ENCODE peak calls at places on chromosomes 2 and 18, in five cellular contexts. One of them, this sample, is unnamed.

GRCh38 chr2:179340678-179341077 is 76.0 kb upstream of the SESTD1 start:
- DNase-seq in cardiac muscle cell: peak
- DNase-seq in stomach: no peak
- DNase-seq in brain microvascular endothelial cell: peak
- DNase-seq in caudate nucleus: no peak
- DNase-seq in this sample: no peak

GRCh38 chr18:6543330-6543908 is 128.7 kb upstream of the L3MBTL4 start:
- DNase-seq in caudate nucleus: no peak
- DNase-seq in brain microvascular endothelial cell: no peak
- DNase-seq in stomach: no peak
- DNase-seq in cardiac muscle cell: peak
- DNase-seq in this sample: no peak

GRCh38 chr2:64157792-64158191 is 13.6 kb upstream of the PELI1 start:
- DNase-seq in stomach: no peak
- DNase-seq in caudate nucleus: no peak
- DNase-seq in brain microvascular endothelial cell: no peak
- DNase-seq in cardiac muscle cell: peak
- DNase-seq in this sample: no peak

GRCh38 chr2:18651842-18652774 is 62.7 kb upstream of the NT5C1B start:
- DNase-seq in cardiac muscle cell: peak
- DNase-seq in caudate nucleus: no peak
- DNase-seq in brain microvascular endothelial cell: peak
- DNase-seq in stomach: no peak
- DNase-seq in this sample: no peak

GRCh38 chr2:224807153-224807964 is 91.2 kb upstream of the CCDC195 start:
- DNase-seq in stomach: no peak
- DNase-seq in cardiac muscle cell: no peak
- DNase-seq in brain microvascular endothelial cell: no peak
- DNase-seq in caudate nucleus: no peak
- DNase-seq in this sample: peak

GRCh38 chr18:76394780-76395476 is 100.1 kb downstream of the ZNF516 start:
- DNase-seq in stomach: no peak
- DNase-seq in brain microvascular endothelial cell: no peak
- DNase-seq in cardiac muscle cell: peak
- DNase-seq in caudate nucleus: no peak
- DNase-seq in this sample: peak

GRCh38 chr2:109351164-109351756 is 222.3 kb downstream of the SH3RF3 start:
- DNase-seq in caudate nucleus: no peak
- DNase-seq in stomach: peak
- DNase-seq in brain microvascular endothelial cell: no peak
- DNase-seq in cardiac muscle cell: peak
- DNase-seq in this sample: peak

GRCh38 chr18:55047546-55047945 is 88.3 kb upstream of the CCDC68 start:
- DNase-seq in cardiac muscle cell: peak
- DNase-seq in brain microvascular endothelial cell: peak
- DNase-seq in caudate nucleus: no peak
- DNase-seq in stomach: no peak
- DNase-seq in this sample: no peak

GRCh38 chr2:67209107-67209506 is 188.0 kb upstream of the ETAA1 start:
- DNase-seq in caudate nucleus: no peak
- DNase-seq in stomach: no peak
- DNase-seq in brain microvascular endothelial cell: peak
- DNase-seq in cardiac muscle cell: peak
- DNase-seq in this sample: no peak

GRCh38 chr2:9897796-9898195 is 53.7 kb upstream of the GRHL1 start:
- DNase-seq in stomach: no peak
- DNase-seq in cardiac muscle cell: peak
- DNase-seq in caudate nucleus: no peak
- DNase-seq in brain microvascular endothelial cell: no peak
- DNase-seq in this sample: no peak

GRCh38 chr18:48937869-48938750 is 12.7 kb downstream of the SMAD7 start:
- DNase-seq in caudate nucleus: no peak
- DNase-seq in cardiac muscle cell: no peak
- DNase-seq in stomach: no peak
- DNase-seq in brain microvascular endothelial cell: no peak
- DNase-seq in this sample: no peak

GRCh38 chr18:28512357-28512756 is 335.4 kb upstream of the CDH2 start:
- DNase-seq in caudate nucleus: no peak
- DNase-seq in brain microvascular endothelial cell: no peak
- DNase-seq in stomach: no peak
- DNase-seq in cardiac muscle cell: peak
- DNase-seq in this sample: no peak

GRCh38 chr18:48989304-48990284 is 38.8 kb upstream of the SMAD7 start:
- DNase-seq in brain microvascular endothelial cell: no peak
- DNase-seq in caudate nucleus: no peak
- DNase-seq in stomach: no peak
- DNase-seq in cardiac muscle cell: no peak
- DNase-seq in this sample: no peak

GRCh38 chr2:15486770-15487169 is 74.4 kb downstream of the NBAS start:
- DNase-seq in caudate nucleus: no peak
- DNase-seq in stomach: no peak
- DNase-seq in cardiac muscle cell: no peak
- DNase-seq in brain microvascular endothelial cell: no peak
- DNase-seq in this sample: no peak

GRCh38 chr2:127146820-127147502 is 40.0 kb upstream of the BIN1 start:
- DNase-seq in stomach: no peak
- DNase-seq in brain microvascular endothelial cell: no peak
- DNase-seq in caudate nucleus: no peak
- DNase-seq in cardiac muscle cell: no peak
- DNase-seq in this sample: no peak

GRCh38 chr2:156486614-156487013 is 50.4 kb downstream of the GPD2 start:
- DNase-seq in brain microvascular endothelial cell: no peak
- DNase-seq in caudate nucleus: no peak
- DNase-seq in cardiac muscle cell: no peak
- DNase-seq in stomach: no peak
- DNase-seq in this sample: no peak

GRCh38 chr18:5463836-5464235 is 80.0 kb downstream of the EPB41L3 start:
- DNase-seq in brain microvascular endothelial cell: no peak
- DNase-seq in stomach: no peak
- DNase-seq in cardiac muscle cell: no peak
- DNase-seq in caudate nucleus: no peak
- DNase-seq in this sample: no peak

GRCh38 chr2:181658444-181658843 is 1.5 kb upstream of the CERKL start:
- DNase-seq in stomach: no peak
- DNase-seq in caudate nucleus: no peak
- DNase-seq in brain microvascular endothelial cell: no peak
- DNase-seq in cardiac muscle cell: no peak
- DNase-seq in this sample: no peak

GRCh38 chr2:85584857-85585780 is 888 bp downstream of the VAMP5 start:
- DNase-seq in stomach: peak
- DNase-seq in caudate nucleus: no peak
- DNase-seq in cardiac muscle cell: peak
- DNase-seq in brain microvascular endothelial cell: no peak
- DNase-seq in this sample: peak

GRCh38 chr2:166384774-166385173 is 9.0 kb upstream of the SCN9A start:
- DNase-seq in cardiac muscle cell: peak
- DNase-seq in caudate nucleus: no peak
- DNase-seq in brain microvascular endothelial cell: no peak
- DNase-seq in stomach: no peak
- DNase-seq in this sample: no peak

GRCh38 chr18:45232058-45232457 is 383.2 kb upstream of the SLC14A2 start:
- DNase-seq in brain microvascular endothelial cell: no peak
- DNase-seq in cardiac muscle cell: no peak
- DNase-seq in stomach: no peak
- DNase-seq in caudate nucleus: no peak
- DNase-seq in this sample: no peak

GRCh38 chr2:46260305-46260704 is 36.9 kb upstream of the EPAS1 start:
- DNase-seq in stomach: no peak
- DNase-seq in caudate nucleus: no peak
- DNase-seq in brain microvascular endothelial cell: no peak
- DNase-seq in cardiac muscle cell: peak
- DNase-seq in this sample: no peak

GRCh38 chr18:10660485-10660884 is 134.7 kb downstream of the NAPG start:
- DNase-seq in cardiac muscle cell: peak
- DNase-seq in caudate nucleus: no peak
- DNase-seq in stomach: no peak
- DNase-seq in brain microvascular endothelial cell: peak
- DNase-seq in this sample: no peak

GRCh38 chr2:216350214-216350789 is 22.0 kb downstream of the MARCHF4 start:
- DNase-seq in stomach: no peak
- DNase-seq in brain microvascular endothelial cell: peak
- DNase-seq in cardiac muscle cell: no peak
- DNase-seq in caudate nucleus: no peak
- DNase-seq in this sample: no peak

GRCh38 chr2:225994748-225995405 is 595.4 kb downstream of the NYAP2 start:
- DNase-seq in brain microvascular endothelial cell: peak
- DNase-seq in caudate nucleus: no peak
- DNase-seq in cardiac muscle cell: no peak
- DNase-seq in stomach: no peak
- DNase-seq in this sample: no peak

GRCh38 chr2:217182996-217183395 is 323.1 kb upstream of the TNP1 start:
- DNase-seq in cardiac muscle cell: no peak
- DNase-seq in caudate nucleus: no peak
- DNase-seq in brain microvascular endothelial cell: no peak
- DNase-seq in stomach: no peak
- DNase-seq in this sample: no peak

GRCh38 chr18:57397440-57397839 is 37.7 kb upstream of the ONECUT2 start:
- DNase-seq in brain microvascular endothelial cell: peak
- DNase-seq in stomach: no peak
- DNase-seq in caudate nucleus: no peak
- DNase-seq in cardiac muscle cell: no peak
- DNase-seq in this sample: no peak

GRCh38 chr2:65554765-65555561 is 122.6 kb upstream of the SPRED2 start:
- DNase-seq in caudate nucleus: no peak
- DNase-seq in brain microvascular endothelial cell: no peak
- DNase-seq in cardiac muscle cell: no peak
- DNase-seq in stomach: no peak
- DNase-seq in this sample: no peak

GRCh38 chr2:136377423-136378382 is 259.8 kb upstream of the CXCR4 start:
- DNase-seq in caudate nucleus: no peak
- DNase-seq in cardiac muscle cell: no peak
- DNase-seq in stomach: no peak
- DNase-seq in brain microvascular endothelial cell: no peak
- DNase-seq in this sample: no peak

GRCh38 chr2:190379249-190379964 is 28.7 kb upstream of the MFSD6 start:
- DNase-seq in caudate nucleus: no peak
- DNase-seq in brain microvascular endothelial cell: peak
- DNase-seq in stomach: peak
- DNase-seq in cardiac muscle cell: peak
- DNase-seq in this sample: no peak

DNA sequence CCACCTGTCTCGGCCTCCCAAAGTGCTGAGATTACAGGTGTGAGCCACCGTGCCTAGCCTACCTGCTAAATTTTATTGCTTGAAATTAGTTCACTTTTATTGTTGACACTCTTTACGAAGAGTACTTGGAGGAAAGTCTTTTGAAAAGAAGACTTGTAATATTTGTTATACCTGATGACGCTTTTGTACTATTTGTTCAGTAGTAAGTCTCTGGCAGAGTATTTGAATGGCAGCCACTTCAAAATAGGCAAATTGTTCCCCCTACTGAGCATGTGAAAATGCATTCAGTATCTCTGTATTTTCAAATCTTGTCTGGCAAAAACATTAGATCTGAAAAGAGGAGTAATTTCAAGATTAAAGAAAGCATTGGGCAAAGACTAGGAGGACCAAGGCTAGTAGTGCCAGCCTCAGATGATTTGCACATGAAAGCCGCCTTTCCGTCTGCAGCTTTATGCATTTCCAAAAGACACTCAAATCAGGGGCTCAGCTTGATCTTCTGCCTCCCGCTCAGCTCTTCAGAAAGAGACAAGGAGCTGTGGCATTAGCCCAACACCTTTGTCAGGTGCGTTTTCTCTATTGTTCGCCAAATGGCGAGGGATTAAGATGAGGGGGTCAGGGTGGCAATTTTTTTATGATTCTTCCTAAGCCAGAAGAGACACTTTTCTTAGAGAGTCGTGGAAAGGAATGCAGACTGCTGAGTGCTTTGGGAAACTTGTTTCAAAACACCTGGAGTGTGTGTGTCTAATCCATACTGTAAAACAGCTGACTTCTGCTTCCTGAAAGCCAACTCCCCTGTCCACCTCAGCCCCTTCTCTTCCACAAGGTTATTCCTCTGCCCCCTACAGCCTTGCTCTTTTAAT is 18.8 kb upstream of the FOXI3 start:
- DNase-seq in brain microvascular endothelial cell: no peak
- DNase-seq in cardiac muscle cell: no peak
- DNase-seq in caudate nucleus: no peak
- DNase-seq in stomach: no peak
- DNase-seq in this sample: no peak
- H3K27ac ChIP-seq in brain microvascular endothelial cell: no peak
- H3K27ac ChIP-seq in cardiac muscle cell: no peak
- H3K27ac ChIP-seq in caudate nucleus: no peak
- H3K27ac ChIP-seq in stomach: no peak
- H3K27ac ChIP-seq in this sample: no peak

DNA sequence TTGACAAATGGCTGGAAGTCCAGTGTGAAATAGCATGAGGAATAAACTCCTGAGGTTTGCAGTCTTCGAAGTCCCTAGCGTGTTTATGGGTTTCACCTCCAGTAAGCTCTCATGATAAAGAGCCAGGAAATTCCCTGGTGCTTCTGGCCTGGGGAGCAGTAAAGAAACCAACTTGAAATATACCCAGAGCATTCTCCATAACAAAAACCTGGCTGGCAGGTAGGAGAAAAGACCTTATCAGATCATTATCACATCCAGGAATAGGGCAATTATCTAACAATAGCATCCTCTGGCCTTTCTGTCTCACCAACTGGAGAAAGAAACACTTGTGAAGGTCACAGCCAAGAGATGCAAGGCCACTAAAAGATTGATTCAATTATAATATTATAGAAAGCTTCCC is 513.6 kb upstream of the LRRTM4 start:
- DNase-seq in cardiac muscle cell: no peak
- DNase-seq in brain microvascular endothelial cell: no peak
- DNase-seq in caudate nucleus: no peak
- DNase-seq in stomach: no peak
- DNase-seq in this sample: no peak
- H3K27ac ChIP-seq in cardiac muscle cell: no peak
- H3K27ac ChIP-seq in brain microvascular endothelial cell: no peak
- H3K27ac ChIP-seq in caudate nucleus: no peak
- H3K27ac ChIP-seq in stomach: no peak
- H3K27ac ChIP-seq in this sample: no peak

GRCh38 chr2:60513996-60514395 is 39.5 kb downstream of the BCL11A start:
- DNase-seq in cardiac muscle cell: no peak
- DNase-seq in caudate nucleus: no peak
- DNase-seq in brain microvascular endothelial cell: no peak
- DNase-seq in stomach: no peak
- DNase-seq in this sample: no peak
- H3K27ac ChIP-seq in cardiac muscle cell: no peak
- H3K27ac ChIP-seq in caudate nucleus: no peak
- H3K27ac ChIP-seq in brain microvascular endothelial cell: no peak
- H3K27ac ChIP-seq in stomach: no peak
- H3K27ac ChIP-seq in this sample: no peak

GRCh38 chr2:119724656-119725485 is 34.9 kb upstream of the PTPN4 start:
- DNase-seq in caudate nucleus: no peak
- DNase-seq in cardiac muscle cell: no peak
- DNase-seq in brain microvascular endothelial cell: no peak
- DNase-seq in stomach: no peak
- DNase-seq in this sample: no peak

GRCh38 chr2:119721904-119722303 is 37.8 kb upstream of the PTPN4 start:
- DNase-seq in brain microvascular endothelial cell: no peak
- DNase-seq in caudate nucleus: no peak
- DNase-seq in cardiac muscle cell: no peak
- DNase-seq in stomach: no peak
- DNase-seq in this sample: no peak

GRCh38 chr2:119721462-119721861 is 38.3 kb upstream of the PTPN4 start:
- DNase-seq in brain microvascular endothelial cell: no peak
- DNase-seq in caudate nucleus: no peak
- DNase-seq in cardiac muscle cell: no peak
- DNase-seq in stomach: no peak
- DNase-seq in this sample: no peak

GRCh38 chr2:119723121-119723635 is 36.5 kb upstream of the PTPN4 start:
- DNase-seq in brain microvascular endothelial cell: no peak
- DNase-seq in stomach: no peak
- DNase-seq in cardiac muscle cell: no peak
- DNase-seq in caudate nucleus: no peak
- DNase-seq in this sample: no peak

GRCh38 chr2:119723784-119724467 is 35.8 kb upstream of the PTPN4 start:
- DNase-seq in cardiac muscle cell: no peak
- DNase-seq in caudate nucleus: no peak
- DNase-seq in brain microvascular endothelial cell: no peak
- DNase-seq in stomach: no peak
- DNase-seq in this sample: no peak
- H3K27ac ChIP-seq in cardiac muscle cell: no peak
- H3K27ac ChIP-seq in caudate nucleus: no peak
- H3K27ac ChIP-seq in brain microvascular endothelial cell: no peak
- H3K27ac ChIP-seq in stomach: no peak
- H3K27ac ChIP-seq in this sample: no peak

This sample was measured in epithelial cell of prostate.